ENCODE peak calls at places on chromosomes 5 and 9, in six cellular contexts. A, B, D, Y, C and P are unnamed samples.

GRCh38 chr9:133729646-133730281 is 8.4 kb downstream of the SARDH start:
- DNase-seq in A (no peak), B (no peak), D (no peak), Y (no peak), C (no peak), P (no peak)

GRCh38 chr5:151234476-151235238 is 10.8 kb upstream of the CCDC69 start:
- DNase-seq in A (no peak), B (no peak), D (peak; percentile 79), Y (peak; percentile 89), C (no peak), P (peak; percentile 84)

GRCh38 chr9:3708751-3709150 is 182.9 kb upstream of the RFX3 start:
- DNase-seq in A (peak; percentile 90), B (peak; percentile 1), D (no peak), Y (no peak), C (peak; percentile 62), P (peak; percentile 59)

GRCh38 chr5:90654235-90654634 is 95.6 kb downstream of the ADGRV1 start:
- DNase-seq in A (no peak), B (no peak), D (no peak), Y (no peak), C (no peak), P (no peak)

GRCh38 chr5:157159209-157159751 is 6.8 kb downstream of the GARIN3 start:
- DNase-seq in A (no peak), B (no peak), D (no peak), Y (no peak), C (no peak), P (no peak)

GRCh38 chr5:131630963-131631350 is 4.1 kb downstream of the RAPGEF6 start:
- DNase-seq in A (no peak), B (no peak), D (no peak), Y (no peak), C (no peak), P (no peak)

GRCh38 chr5:142521706-142522105 is 164.2 kb downstream of the FGF1 start:
- DNase-seq in A (no peak), B (no peak), D (no peak), Y (no peak), C (no peak), P (no peak)

GRCh38 chr9:133355881-133356357 is 368 bp downstream of the SURF1 start:
- DNase-seq in A (no peak), B (no peak), D (no peak), Y (no peak), C (no peak), P (no peak)

GRCh38 chr5:6279607-6280006 is 98.7 kb downstream of the MED10 start:
- DNase-seq in A (no peak), B (no peak), D (no peak), Y (no peak), C (peak; percentile 29), P (no peak)

GRCh38 chr9:128523199-128523925 is 18.8 kb downstream of the GLE1 start:
- DNase-seq in A (no peak), B (peak; percentile 1), D (no peak), Y (no peak), C (no peak), P (peak; percentile 67)

GRCh38 chr5:17448877-17449276 is 49.2 kb upstream of the TAF11L2 start:
- DNase-seq in A (no peak), B (no peak), D (no peak), Y (no peak), C (no peak), P (no peak)

GRCh38 chr5:10384483-10384882 is 31.0 kb downstream of the MARCHF6 start:
- DNase-seq in A (peak; percentile 35), B (no peak), D (no peak), Y (no peak), C (no peak), P (peak; percentile 16)

GRCh38 chr5:176673651-176674583 is 26.6 kb downstream of the TSPAN17 start:
- DNase-seq in A (no peak), B (no peak), D (no peak), Y (no peak), C (no peak), P (no peak)

GRCh38 chr5:10279925-10280720 is 27.6 kb downstream of the CMBL start:
- DNase-seq in A (no peak), B (no peak), D (no peak), Y (no peak), C (no peak), P (no peak)

GRCh38 chr5:92581249-92581648 is 999.8 kb downstream of the NR2F1-AS1 start:
- DNase-seq in A (peak; percentile 19), B (no peak), D (no peak), Y (no peak), C (no peak), P (no peak)

GRCh38 chr5:1001406-1002270 is 7.0 kb upstream of the NKD2 start:
- DNase-seq in A (no peak), B (no peak), D (no peak), Y (peak; percentile 36), C (no peak), P (no peak)

GRCh38 chr5:9382511-9382910 is 163.4 kb downstream of the SEMA5A start:
- DNase-seq in A (no peak), B (no peak), D (no peak), Y (no peak), C (no peak), P (no peak)

GRCh38 chr5:106985174-106985573 is 685.6 kb downstream of the EFNA5 start:
- DNase-seq in A (no peak), B (no peak), D (no peak), Y (no peak), C (no peak), P (no peak)

GRCh38 chr5:59390074-59390659 is 503.4 kb downstream of the PDE4D start:
- DNase-seq in A (peak; percentile 62), B (no peak), D (no peak), Y (peak; percentile 28), C (peak; percentile 51), P (peak; percentile 60)

GRCh38 chr5:27474395-27474794 is 436.0 kb upstream of the CDH9 start:
- DNase-seq in A (no peak), B (no peak), D (no peak), Y (no peak), C (no peak), P (no peak)

GRCh38 chr5:16791036-16791705 is 144.9 kb downstream of the MYO10 start:
- DNase-seq in A (peak; percentile 71), B (no peak), D (peak; percentile 49), Y (peak; percentile 56), C (peak; percentile 64), P (peak; percentile 80)

GRCh38 chr5:120160120-120160895 is 303.8 kb upstream of the PRR16 start:
- DNase-seq in A (no peak), B (no peak), D (no peak), Y (no peak), C (no peak), P (no peak)